ENCODE peak calls at places on chromosomes 11 and 22, in six cellular contexts. H is heart right ventricle, X is colonic mucosa, U is right lobe of liver, K is A549, W is IMR-90. P is an unnamed sample.

GRCh38 chr11:126080206-126080941 is 17.7 kb upstream of the CDON start:
- DNase-seq in H (no peak), X (no peak), K (peak), W (no peak), U (no peak), P (no peak)

GRCh38 chr11:8265681-8266241 is 2.1 kb upstream of the LMO1 start:
- DNase-seq in X (no peak), H (no peak), K (peak), W (no peak), U (peak), P (no peak)

GRCh38 chr11:6557761-6558674 is 45.4 kb downstream of the RRP8 start:
- DNase-seq in K (no peak), X (no peak), H (peak), W (no peak), U (no peak), P (no peak)

GRCh38 chr22:42814215-42814614 is 42.9 kb downstream of the ARFGAP3 start:
- DNase-seq in X (no peak), W (no peak), H (no peak), U (no peak), K (no peak), P (no peak)

GRCh38 chr11:77140231-77140959 is 12.3 kb downstream of the MYO7A start:
- DNase-seq in K (no peak), U (no peak), X (no peak), W (peak), H (peak), P (no peak)

GRCh38 chr11:121024989-121025388 is 1.1 kb downstream of the TBCEL start:
- DNase-seq in X (no peak), H (peak), K (peak), W (peak), U (no peak), P (no peak)

GRCh38 chr22:22855617-22856308 is 31.9 kb upstream of the IGLL5 start:
- DNase-seq in H (no peak), X (peak), U (no peak), W (no peak), K (no peak), P (no peak)

GRCh38 chr11:2202900-2203439 is 31.4 kb upstream of the TH start:
- DNase-seq in K (no peak), H (no peak), W (no peak), U (no peak), X (no peak), P (no peak)

GRCh38 chr11:94151903-94152677 is 23.4 kb downstream of the PANX1 start:
- DNase-seq in H (peak), X (no peak), W (peak), U (no peak), K (peak), P (peak)

GRCh38 chr11:45736424-45736823 is 68.5 kb upstream of the SLC35C1 start:
- DNase-seq in K (no peak), X (no peak), H (no peak), U (peak), W (peak), P (no peak)

GRCh38 chr11:2892215-2893020 is 6.8 kb upstream of the CDKN1C start:
- DNase-seq in H (peak), X (peak), U (peak), W (peak), K (peak), P (no peak)

GRCh38 chr11:65625628-65626342 is 10.2 kb downstream of the PCNX3 start:
- DNase-seq in H (peak), X (peak), U (no peak), W (no peak), K (peak), P (no peak)

GRCh38 chr11:80103149-80103859 is 662.5 kb upstream of the TENM4 start:
- DNase-seq in H (no peak), X (no peak), U (no peak), K (no peak), W (peak), P (peak)

GRCh38 chr11:116420770-116421528 is 351.8 kb downstream of the BUD13 start:
- DNase-seq in H (no peak), X (no peak), K (no peak), W (no peak), U (no peak), P (peak)

GRCh38 chr11:11332141-11332710 is 20.8 kb downstream of the CSNK2A3 start:
- DNase-seq in W (no peak), H (no peak), U (no peak), K (no peak), X (no peak), P (no peak)

GRCh38 chr22:22687638-22688500 is 43.5 kb downstream of the GGTLC2 start:
- DNase-seq in W (peak), U (no peak), K (no peak), H (peak), X (peak), P (peak)

GRCh38 chr11:16981651-16982194 is 32.5 kb downstream of the PLEKHA7 start:
- DNase-seq in U (no peak), K (no peak), H (no peak), W (peak), X (no peak), P (peak)

GRCh38 chr22:39472570-39473556 is 16.1 kb downstream of the MGAT3 start:
- DNase-seq in X (peak), U (no peak), H (no peak), K (no peak), W (no peak), P (peak)

GRCh38 chr11:64928957-64929356 is 4.5 kb downstream of the PPP2R5B start:
- DNase-seq in X (no peak), W (no peak), K (no peak), H (no peak), U (no peak), P (no peak)

GRCh38 chr11:104653011-104653806 is 245.1 kb downstream of the CASP12 start:
- DNase-seq in K (no peak), U (no peak), H (no peak), X (no peak), W (no peak), P (peak)

GRCh38 chr11:97938789-97939188 is 1082.0 kb upstream of the CNTN5 start:
- DNase-seq in X (no peak), H (no peak), U (no peak), W (no peak), K (no peak), P (no peak)

GRCh38 chr11:43268786-43269185 is 43.0 kb upstream of the API5 start:
- DNase-seq in K (no peak), X (no peak), U (no peak), H (no peak), W (no peak), P (no peak)

GRCh38 chr11:1435820-1436467 is 46.2 kb downstream of the BRSK2 start:
- DNase-seq in U (no peak), H (no peak), K (peak), X (no peak), W (no peak), P (no peak)

DNA sequence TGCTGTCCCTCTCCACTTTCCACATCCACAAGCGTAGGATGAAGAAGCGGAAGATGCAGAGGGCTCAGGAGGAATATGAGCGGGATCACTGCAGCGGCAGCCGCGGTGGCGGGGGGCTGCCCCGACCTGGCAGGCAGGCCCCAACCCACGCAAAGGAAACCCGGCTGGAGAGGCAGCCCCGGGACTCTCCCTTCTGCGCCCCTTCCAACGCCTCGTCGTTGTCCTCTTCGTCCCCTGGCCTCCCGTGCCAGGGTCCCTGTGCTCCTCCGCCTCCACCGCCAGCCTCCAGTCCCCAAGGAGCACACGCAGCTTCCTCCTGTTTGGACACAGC is 1.8 kb downstream of the C11orf87 start:
- DNase-seq in K (no peak), U (no peak), X (no peak), W (no peak), H (no peak), P (no peak)
- H3K4me3 ChIP-seq in K (peak), U (no peak), X (no peak), W (peak), H (no peak), P (peak)

DNA sequence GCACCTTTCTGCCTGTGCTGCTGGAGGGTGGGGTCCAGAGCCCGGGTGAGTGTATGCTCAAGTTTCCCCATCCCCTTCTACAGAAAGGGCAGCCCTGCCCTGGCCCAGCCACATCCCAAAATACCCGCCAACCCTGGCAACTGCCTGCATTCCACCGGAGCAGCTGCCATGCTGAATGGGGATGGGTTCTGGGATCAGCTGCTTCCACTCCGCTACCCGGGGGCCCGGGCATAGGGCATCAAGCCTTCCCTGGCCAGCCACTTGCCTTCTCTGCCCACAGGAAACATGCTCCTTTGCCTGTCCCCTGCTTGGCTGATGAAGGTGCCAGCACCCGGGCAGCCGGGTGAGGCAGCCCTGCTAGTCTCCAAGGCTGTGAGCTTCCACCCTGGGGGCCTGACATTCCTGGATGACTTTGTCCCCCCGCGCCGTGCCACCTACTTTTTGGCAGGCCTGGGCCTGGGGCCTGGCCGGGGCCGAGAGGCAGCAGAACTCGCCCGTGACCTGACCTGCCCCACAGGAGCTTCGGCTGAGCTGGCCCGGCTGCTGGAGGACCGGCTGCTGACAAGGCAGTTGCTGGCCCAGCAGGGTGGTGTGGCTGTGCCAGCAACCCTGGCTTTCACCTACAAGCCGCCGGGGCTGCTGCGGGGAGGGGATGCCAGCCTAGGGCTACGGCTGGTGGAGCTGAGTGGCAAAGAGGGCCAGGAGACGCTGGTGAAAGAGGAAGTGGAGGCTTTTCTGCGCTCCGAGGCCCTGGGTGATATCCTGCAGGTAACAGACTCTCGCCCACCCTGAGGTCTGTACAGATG is 3.2 kb downstream of the CARNS1 start:
- DNase-seq in U (peak), X (no peak), W (no peak), K (no peak), H (peak), P (no peak)
- H3K4me3 ChIP-seq in U (no peak), X (no peak), W (no peak), K (no peak), H (no peak), P (no peak)

GRCh38 chr11:61120099-61120864 is 18.0 kb downstream of the CD5 start:
- DNase-seq in K (no peak), U (no peak), W (no peak), H (no peak), X (no peak), P (no peak)
- H3K4me3 ChIP-seq in K (no peak), U (no peak), W (no peak), H (no peak), X (no peak), P (no peak)

DNA sequence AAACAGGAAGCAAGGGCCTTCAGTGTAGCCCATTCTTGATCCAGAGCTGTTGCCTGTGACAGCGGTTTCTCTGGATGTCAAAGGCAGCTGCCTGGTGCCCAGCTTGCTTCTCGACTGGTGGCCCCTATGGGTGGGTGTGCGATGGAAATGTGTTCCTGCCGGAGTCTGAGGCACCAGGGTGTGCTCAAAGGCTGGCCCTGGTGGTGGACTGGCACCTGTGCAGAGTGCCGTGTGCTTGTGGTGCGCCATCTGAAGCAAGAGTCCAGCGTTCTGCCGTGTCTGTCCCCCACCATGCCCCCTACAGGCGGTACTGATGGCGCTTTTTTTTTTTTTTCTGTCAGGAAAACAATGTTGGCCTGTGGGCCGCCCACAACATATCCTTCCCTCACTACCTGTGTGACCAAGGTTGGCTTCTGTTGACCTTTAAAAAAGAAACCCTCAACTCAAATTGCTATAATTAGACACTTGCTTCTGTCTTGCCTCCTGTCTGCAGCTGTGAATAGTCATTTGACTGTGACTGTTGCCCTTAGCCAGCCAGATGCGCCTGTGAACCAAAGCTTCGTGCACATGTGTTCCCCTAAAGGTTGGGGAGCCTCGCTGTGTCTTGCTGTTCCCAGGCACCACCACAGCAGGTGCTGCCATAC is 4.7 kb upstream of the RANBP1 start:
- DNase-seq in U (no peak), K (peak), W (peak), H (no peak), X (no peak), P (no peak)
- H3K4me3 ChIP-seq in U (no peak), K (no peak), W (no peak), H (no peak), X (no peak), P (no peak)

GRCh38 chr11:111604392-111605009 is 2.3 kb downstream of the SIK2 start:
- DNase-seq in W (peak), U (no peak), X (no peak), K (peak), H (no peak), P (peak)
- H3K4me3 ChIP-seq in W (peak), U (peak), X (no peak), K (peak), H (peak), P (peak)

GRCh38 chr11:129209891-129210830 is 18.0 kb upstream of the ARHGAP32 start:
- DNase-seq in W (no peak), H (no peak), K (no peak), U (no peak), X (no peak), P (no peak)
- H3K4me3 ChIP-seq in W (no peak), H (no peak), K (no peak), U (no peak), X (no peak), P (no peak)

GRCh38 chr22:28953399-28953798 is 70.0 kb downstream of the ZNRF3 start:
- DNase-seq in W (no peak), X (no peak), K (no peak), U (no peak), H (no peak), P (no peak)

GRCh38 chr22:28951530-28951929 is 68.2 kb downstream of the ZNRF3 start:
- DNase-seq in K (no peak), W (no peak), X (no peak), U (no peak), H (no peak), P (no peak)

GRCh38 chr22:28953976-28954880 is 70.9 kb downstream of the ZNRF3 start:
- DNase-seq in U (no peak), X (no peak), K (no peak), W (no peak), H (no peak), P (no peak)

GRCh38 chr22:28951969-28952521 is 68.7 kb downstream of the ZNRF3 start:
- DNase-seq in H (no peak), U (no peak), K (no peak), X (no peak), W (peak), P (peak)

GRCh38 chr22:28952857-28953256 is 69.5 kb downstream of the ZNRF3 start:
- DNase-seq in W (peak), H (no peak), U (no peak), K (no peak), X (no peak), P (no peak)
- H3K4me3 ChIP-seq in W (no peak), H (no peak), U (no peak), K (no peak), X (no peak), P (no peak)

GRCh38 chr11:22669368-22669767 is 3.0 kb downstream of the GAS2 start:
- DNase-seq in H (no peak), W (no peak), U (no peak), K (no peak), X (no peak), P (no peak)

GRCh38 chr11:22666700-22667439 is 459 bp downstream of the GAS2 start:
- DNase-seq in U (peak), K (no peak), W (no peak), H (peak), X (peak), P (peak)

GRCh38 chr11:22668005-22668796 is 1.8 kb downstream of the GAS2 start:
- DNase-seq in H (no peak), U (no peak), W (no peak), K (no peak), X (no peak), P (no peak)

GRCh38 chr11:22670803-22671202 is 4.4 kb downstream of the GAS2 start:
- DNase-seq in K (no peak), U (no peak), H (no peak), X (no peak), W (peak), P (no peak)

GRCh38 chr11:22666320-22666699 is at the start of gene GAS2:
- DNase-seq in U (peak), K (no peak), W (peak), H (peak), X (no peak), P (no peak)
- H3K4me3 ChIP-seq in U (peak), K (peak), W (peak), H (peak), X (peak), P (peak)

P was measured in brain microvascular endothelial cell.